ENCODE peak calls at places on chromosomes 3 and 15, in four cellular contexts. T is neural progenitor cell, U is PC-3, G is H9. W is an unnamed sample.

GRCh38 chr15:70892912-70893560 is 410 bp downstream of the LRRC49 start:
- DNase-seq in T (peak; percentile 37), U (peak; percentile 56), G (no peak), W (peak; percentile 65)

GRCh38 chr3:194485876-194486539 is 794 bp downstream of the ATP13A3 start:
- DNase-seq in T (peak; percentile 29), U (peak; percentile 28), G (no peak), W (peak; percentile 46)

GRCh38 chr3:61381745-61382392 is 130.6 kb upstream of the FHIT start:
- DNase-seq in T (peak; percentile 42), U (peak; percentile 69), G (no peak), W (peak; percentile 12)

GRCh38 chr3:80395023-80395422 is 627.2 kb upstream of the ROBO1 start:
- DNase-seq in T (no peak), U (no peak), G (no peak), W (no peak)

GRCh38 chr3:23113455-23114171 is 89.5 kb upstream of the UBE2E2 start:
- DNase-seq in T (no peak), U (peak; percentile 89), G (no peak), W (peak; percentile 24)

GRCh38 chr15:70140543-70141375 is 43.0 kb upstream of the TLE3 start:
- DNase-seq in T (no peak), U (no peak), G (peak; percentile 77), W (peak; percentile 57)

GRCh38 chr15:97652041-97652440 is 308.5 kb upstream of the ARRDC4 start:
- DNase-seq in T (no peak), U (no peak), G (no peak), W (no peak)

GRCh38 chr3:186283651-186284445 is 78.2 kb downstream of the DGKG start:
- DNase-seq in T (no peak), U (peak; percentile 80), G (no peak), W (peak; percentile 76)

GRCh38 chr3:9966841-9967240 is 14.6 kb upstream of the PRRT3 start:
- DNase-seq in T (no peak), U (no peak), G (no peak), W (no peak)

GRCh38 chr3:77825045-77825827 is 785.3 kb downstream of the ROBO2 start:
- DNase-seq in T (no peak), U (peak; percentile 99), G (no peak), W (peak; percentile 92)
- H3K9ac ChIP-seq in T (no peak overlapping the region), U (peak overlapping the region; percentile 62), G (no peak overlapping the region), W (no peak overlapping the region)

GRCh38 chr3:172107403-172107802 is 68.0 kb downstream of the FNDC3B start:
- DNase-seq in T (no peak), U (no peak), G (no peak), W (no peak)
- H4K20me1 ChIP-seq in T (peaks cover 36% of the 10 kb centered on the region), U (peaks cover 24% of the 10 kb centered on the region), G (no peaks in the 10 kb centered on the region), W (peaks cover 4% of the 10 kb centered on the region)

GRCh38 chr15:81749667-81750360 is 296.0 kb downstream of the MEX3B start:
- DNase-seq in T (peak; percentile 7), U (no peak), G (no peak), W (no peak)

GRCh38 chr15:81754078-81754477 is 291.7 kb downstream of the MEX3B start:
- DNase-seq in T (no peak), U (no peak), G (no peak), W (no peak)

GRCh38 chr15:81752974-81753373 is 292.8 kb downstream of the MEX3B start:
- DNase-seq in T (peak; percentile 7), U (no peak), G (no peak), W (no peak)

GRCh38 chr15:81751321-81751720 is 294.5 kb downstream of the MEX3B start:
- DNase-seq in T (no peak), U (no peak), G (no peak), W (no peak)

DNA sequence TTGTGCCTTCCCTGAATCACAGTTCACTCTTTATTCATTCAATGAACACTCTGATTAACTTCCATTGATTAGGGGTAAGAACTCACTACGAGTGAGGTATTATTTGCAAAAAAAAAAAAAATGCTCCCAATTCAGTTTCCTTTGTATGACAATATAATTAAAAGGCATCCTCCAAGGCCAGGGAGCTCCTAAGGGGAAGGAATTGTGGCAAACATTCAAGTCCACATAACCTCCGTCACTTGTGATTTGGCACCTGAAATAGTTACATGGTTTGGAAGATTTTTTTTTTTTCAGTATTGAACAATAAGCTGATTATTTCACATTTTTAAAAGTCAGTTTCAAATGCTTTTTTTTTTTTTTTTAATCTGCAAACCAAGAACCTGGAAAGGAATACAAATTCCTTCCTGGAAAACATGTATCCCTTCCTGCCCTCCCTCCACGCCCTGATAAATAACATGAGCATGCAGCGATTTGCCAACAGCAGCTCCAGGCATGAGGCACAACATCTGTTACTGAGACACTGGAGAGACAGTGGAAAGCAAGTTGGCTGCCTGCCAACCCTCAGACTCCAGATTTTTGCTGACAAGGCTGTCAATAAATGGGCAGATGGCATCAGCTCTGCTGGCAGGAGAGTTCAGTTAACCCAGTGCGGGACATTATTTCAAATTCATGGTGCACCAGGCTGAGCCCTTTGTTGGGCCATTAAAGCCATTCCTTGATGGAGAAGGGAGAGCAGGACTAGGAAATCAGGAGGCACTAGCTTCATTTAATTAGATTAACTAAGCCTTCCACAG is 293.5 kb downstream of the MEX3B start:
- DNase-seq in T (peak; percentile 41), U (peak; percentile 11), G (no peak), W (peak; percentile 3)
- H2AFZ ChIP-seq in T (no peak overlapping the region), U (no peak overlapping the region), G (no peak overlapping the region), W (no peak overlapping the region)

GRCh38 chr3:146250449-146251382 is at the start of gene PLSCR4:
- DNase-seq in T (peak; percentile 72), U (peak; percentile 66), G (peak; percentile 47), W (peak; percentile 82)
- H3K9ac ChIP-seq in T (no peak within 1 kb of the TSS), U (peak within 1 kb of the TSS; percentile 67), G (peak within 1 kb of the TSS; percentile 7), W (peak within 1 kb of the TSS; percentile 87)

GRCh38 chr15:64843996-64844395 is 2.3 kb downstream of the PLEKHO2 start:
- DNase-seq in T (peak; percentile 1), U (no peak), G (no peak), W (no peak)
- H4K20me1 ChIP-seq in T (peaks cover 43% of the 10 kb centered on the region), U (no peaks in the 10 kb centered on the region), G (peaks cover 2% of the 10 kb centered on the region), W (peaks cover 4% of the 10 kb centered on the region)

DNA sequence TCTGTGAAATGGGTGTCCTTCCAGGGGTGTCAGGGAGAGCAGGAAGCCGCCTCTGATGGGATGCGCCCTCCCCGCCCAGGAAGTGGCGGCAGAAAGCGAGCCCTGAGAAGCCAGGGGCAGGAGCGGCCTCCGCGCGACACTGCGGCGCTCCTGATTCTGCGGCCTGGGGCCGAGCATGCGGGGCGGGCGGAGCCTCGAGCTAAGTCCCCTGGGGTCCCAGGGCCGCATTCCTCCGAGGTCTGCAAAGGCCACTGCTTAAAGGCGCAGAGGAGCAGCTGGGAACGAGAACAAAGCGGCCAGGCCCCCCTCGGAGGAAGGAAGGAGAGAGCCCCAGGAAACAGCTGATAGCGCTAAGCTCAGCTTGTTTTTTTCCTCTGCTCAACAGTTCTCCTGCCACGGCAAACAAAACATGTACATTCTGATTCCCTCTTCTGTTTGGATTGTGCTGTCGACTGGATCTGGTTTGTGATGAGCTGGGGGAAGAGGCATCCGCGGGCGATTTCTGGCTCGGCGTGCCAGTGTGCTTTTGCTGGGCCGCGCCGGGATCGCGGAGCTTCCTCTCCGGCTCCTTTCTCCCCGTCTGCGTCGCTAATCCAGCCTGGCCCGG is 34.1 kb downstream of the GRK7 start:
- DNase-seq in T (peak; percentile 96), U (no peak), G (peak; percentile 85), W (peak; percentile 31)
- H2AFZ ChIP-seq in T (peak overlapping the region; percentile 91), U (no peak overlapping the region), G (no peak overlapping the region), W (peak overlapping the region; percentile 95)

W was measured in fibroblast of lung.